ENCODE peak calls at places on chromosome 5, in seven cellular contexts. I is HCT116, C is stomach, U is endothelial cell of umbilical vein, R is breast epithelium, M is transverse colon, A is suprapubic skin. P is an unnamed sample.
A peak's percentile ranks its signal among the peaks of the same experiment; 100 is the strongest.

GRCh38 chr5:148913985-148914421 is 87.6 kb downstream of the ADRB2 start:
- DNase-seq in I (no peak), U (peak; percentile 62), M (no peak), C (no peak), R (no peak), A (no peak), P (no peak)

GRCh38 chr5:153523831-153524230 is 33.4 kb downstream of the GRIA1 start:
- DNase-seq in R (no peak), I (no peak), C (no peak), M (no peak), A (no peak), U (peak; percentile 44), P (no peak)

GRCh38 chr5:39476466-39477215 is 51.9 kb upstream of the DAB2 start:
- DNase-seq in R (no peak), A (no peak), U (peak; percentile 81), M (no peak), C (no peak), I (no peak), P (no peak)

GRCh38 chr5:172637122-172637580 is 3.9 kb upstream of the NEURL1B start:
- DNase-seq in U (no peak), C (no peak), M (peak; percentile 92), R (peak; percentile 44), A (peak; percentile 71), I (no peak), P (no peak)

GRCh38 chr5:129367883-129368282 is 92.2 kb upstream of the ADAMTS19 start:
- DNase-seq in R (no peak), I (no peak), C (no peak), M (no peak), U (no peak), A (no peak), P (no peak)

GRCh38 chr5:92017786-92018185 is 634.7 kb upstream of the ARRDC3 start:
- DNase-seq in A (no peak), U (no peak), R (no peak), C (no peak), I (peak; percentile 65), M (no peak), P (no peak)

GRCh38 chr5:10734050-10734709 is 26.9 kb downstream of the DAP start:
- DNase-seq in U (peak; percentile 83), R (no peak), M (no peak), I (no peak), A (no peak), C (no peak), P (no peak)

GRCh38 chr5:35487255-35488035 is 130.2 kb upstream of the SPEF2 start:
- DNase-seq in M (no peak), C (no peak), U (no peak), A (no peak), R (no peak), I (no peak), P (no peak)

GRCh38 chr5:128687930-128688329 is 149.9 kb upstream of the FBN2 start:
- DNase-seq in U (no peak), R (no peak), M (no peak), C (no peak), A (no peak), I (no peak), P (no peak)

GRCh38 chr5:63959177-63959982 is 2.9 kb downstream of the HTR1A start:
- DNase-seq in C (no peak), I (no peak), A (no peak), M (no peak), U (no peak), R (no peak), P (no peak)

GRCh38 chr5:142246263-142246662 is 78.6 kb downstream of the SPRY4 start:
- DNase-seq in R (no peak), A (no peak), C (peak; percentile 64), M (no peak), U (peak; percentile 23), I (no peak), P (no peak)

GRCh38 chr5:52638732-52639131 is 149.0 kb upstream of the ITGA1 start:
- DNase-seq in R (no peak), C (no peak), M (no peak), U (no peak), A (no peak), I (no peak), P (no peak)

GRCh38 chr5:375921-376871 is 54.7 kb downstream of the AHRR start:
- DNase-seq in C (peak; percentile 21), M (peak; percentile 7), A (peak; percentile 77), U (no peak), R (no peak), I (no peak), P (peak; percentile 90)

GRCh38 chr5:41161271-41161670 is 52.1 kb downstream of the C6 start:
- DNase-seq in M (no peak), A (no peak), U (no peak), C (no peak), R (no peak), I (no peak), P (no peak)

DNA sequence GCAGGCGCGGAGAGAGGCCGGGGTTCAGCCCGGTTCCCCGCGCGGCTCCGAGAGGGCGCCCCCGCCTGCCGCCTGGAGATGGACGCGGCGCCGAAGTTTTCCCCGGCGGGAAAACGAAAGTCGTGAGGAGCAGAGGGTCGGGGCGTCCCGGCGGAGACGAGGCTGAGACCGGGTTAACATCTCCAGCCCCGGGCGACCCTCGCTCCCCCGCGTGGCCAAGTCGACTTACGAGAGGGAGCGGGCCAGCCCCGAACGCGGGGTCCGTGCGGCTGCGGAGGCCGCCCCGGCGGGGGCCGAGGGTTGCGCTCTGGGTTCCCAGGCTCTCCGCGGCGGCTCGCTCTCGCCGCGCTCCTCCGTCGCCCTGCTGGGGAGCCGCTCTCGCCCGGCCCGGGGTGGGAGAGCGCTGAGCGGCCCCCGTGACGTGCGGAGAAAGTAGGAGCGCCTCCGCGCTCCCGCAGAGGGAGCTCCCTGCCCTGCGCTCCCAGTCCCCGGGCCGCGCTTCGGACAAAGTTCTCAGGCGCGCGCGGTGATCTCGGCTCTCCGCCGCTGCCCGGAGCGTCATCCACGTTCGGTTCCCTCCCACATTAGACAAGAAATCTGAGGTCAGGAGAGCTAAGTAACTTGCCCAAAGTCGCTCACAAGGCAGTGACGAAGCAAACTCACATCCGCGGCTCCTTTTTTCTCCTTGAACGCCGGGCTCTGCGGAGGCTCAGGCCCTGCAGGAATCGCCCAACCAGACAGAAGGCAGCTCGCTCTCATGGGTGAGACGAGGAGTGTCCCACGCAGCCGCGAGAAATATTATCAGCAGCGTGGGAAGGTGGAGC is 1.1 kb upstream of the GCNT4 start:
- DNase-seq in R (peak; percentile 68), I (no peak), U (peak; percentile 68), A (peak; percentile 83), M (peak; percentile 63), C (peak; percentile 76), P (no peak)
- TF ChIP-seq POLR2A in R (no peak), I (no peak), U (no peak), A (no peak), M (peak; percentile 69), C (peak; percentile 44), P (no peak)

GRCh38 chr5:72503888-72504491 is 3.2 kb downstream of the ZNF366 start:
- DNase-seq in I (no peak), A (no peak), M (no peak), R (no peak), C (no peak), U (peak; percentile 48), P (peak; percentile 71)
- TF ChIP-seq POLR2AphosphoS5 in I (no peak), A (no peak), M (no peak), R (no peak), C (no peak), U (no peak), P (no peak)

DNA sequence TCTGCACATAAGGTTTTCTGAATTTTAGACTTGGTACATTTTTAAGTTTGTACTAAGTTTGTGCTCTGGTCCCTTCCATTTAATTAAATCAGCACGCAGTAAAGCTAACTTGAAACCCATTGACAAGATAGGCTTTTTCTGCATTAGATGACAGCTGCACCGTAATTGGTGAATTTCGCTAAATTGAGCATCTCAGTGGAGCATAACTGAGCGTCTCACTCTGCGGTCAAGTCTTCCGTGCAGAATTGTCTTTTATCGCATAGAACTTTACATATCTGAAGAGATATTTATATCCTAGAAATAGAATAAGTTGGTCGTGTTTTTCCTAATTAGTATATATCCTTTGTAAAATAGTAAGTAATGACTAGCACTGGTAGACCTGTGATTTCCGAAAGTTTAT is 4.1 kb downstream of the SUB1 start:
- DNase-seq in A (no peak), I (no peak), M (no peak), C (no peak), R (no peak), U (no peak), P (no peak)
- TF ChIP-seq POLR2A in A (no peak), I (no peak), M (no peak), C (no peak), R (no peak), U (no peak), P (no peak)

GRCh38 chr5:170434953-170435605 is 45.9 kb upstream of the KCNMB1 start:
- DNase-seq in A (peak; percentile 85), U (peak; percentile 52), R (peak; percentile 59), I (peak; percentile 32), M (peak; percentile 43), C (peak; percentile 69), P (no peak)
- TF ChIP-seq POLR2AphosphoS5 in A (no peak), U (no peak), R (no peak), I (no peak), M (no peak), C (no peak), P (no peak)

DNA sequence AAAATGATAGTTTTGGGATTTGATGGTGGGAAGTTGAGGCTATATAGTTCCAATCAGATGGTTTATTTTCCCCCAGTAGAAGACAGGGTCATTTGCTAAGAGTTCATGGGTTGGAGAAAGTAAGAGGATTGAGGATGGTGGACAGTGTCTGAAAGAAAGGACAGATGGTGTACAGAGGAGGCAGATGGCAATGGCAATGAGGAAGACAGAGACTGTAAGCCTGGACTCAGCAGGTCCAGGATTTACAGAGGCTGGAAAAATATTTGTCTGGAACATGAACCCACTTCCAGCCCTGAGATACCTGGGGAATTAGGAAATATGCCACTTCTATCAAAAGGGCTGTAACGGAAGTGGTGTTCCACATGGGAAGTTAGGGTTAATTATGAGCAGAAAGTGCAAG is 84.5 kb downstream of the PCSK1 start:
- DNase-seq in A (no peak), C (no peak), U (no peak), M (no peak), I (no peak), R (no peak), P (no peak)
- TF ChIP-seq POLR2A in A (no peak), C (no peak), U (no peak), M (no peak), I (no peak), R (no peak), P (no peak)

DNA sequence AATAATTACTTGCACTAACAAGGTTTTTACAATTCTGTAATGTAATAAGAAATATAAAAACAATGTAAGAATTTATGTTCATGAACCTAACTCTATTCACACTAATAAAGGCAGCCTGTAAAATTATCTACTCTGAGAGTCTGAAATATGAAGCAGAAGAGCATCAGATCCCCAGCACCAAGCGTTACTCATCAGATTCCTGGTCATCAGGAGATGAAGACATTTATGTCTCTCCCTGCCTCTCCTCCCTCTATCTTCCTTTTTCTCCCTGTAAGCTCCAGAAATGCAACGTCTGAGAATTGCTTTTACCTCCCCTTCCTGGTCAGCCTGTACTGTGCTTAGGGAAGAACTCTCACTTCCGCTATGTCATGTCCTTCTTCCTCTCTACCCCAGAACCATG is 114.4 kb upstream of the SLIT3 start:
- DNase-seq in M (no peak), A (no peak), C (no peak), I (no peak), U (no peak), R (no peak), P (no peak)
- TF ChIP-seq POLR2AphosphoS5 in M (no peak), A (no peak), C (no peak), I (no peak), U (no peak), R (no peak), P (no peak)

P was measured in vagina.